ENCODE peak calls at places on chromosomes 16 and 17, in eight cellular contexts. O is pancreas; Z is CD8-positive, alpha-beta memory T cell; U is tibial nerve; X is upper lobe of right lung; C is BE2C; N is thoracic aorta; G is body of pancreas. W is an unnamed sample.

GRCh38 chr16:74773431-74774222 is 993 bp downstream of the FA2H start:
- DNase-seq in O (peak; percentile 22), Z (no peak), U (no peak), X (no peak), C (no peak), N (no peak), G (peak; percentile 25), W (no peak)

GRCh38 chr16:48231675-48232214 is 12.4 kb upstream of the LONP2 start:
- DNase-seq in O (no peak), Z (no peak), U (no peak), X (no peak), C (peak; percentile 39), N (no peak), G (no peak), W (peak; percentile 2)

GRCh38 chr17:7612294-7612640 is 2.4 kb downstream of the FXR2 start:
- DNase-seq in O (no peak), Z (no peak), U (no peak), X (no peak), C (no peak), N (no peak), G (no peak), W (no peak)

GRCh38 chr16:67477960-67478554 is 2.9 kb downstream of the ATP6V0D1 start:
- DNase-seq in O (peak; percentile 43), Z (no peak), U (no peak), X (no peak), C (no peak), N (no peak), G (no peak), W (no peak)

GRCh38 chr17:17511293-17511741 is 15.1 kb upstream of the RASD1 start:
- DNase-seq in O (no peak), Z (no peak), U (no peak), X (peak; percentile 54), C (no peak), N (no peak), G (no peak), W (no peak)

GRCh38 chr17:48725294-48726064 is 2.5 kb downstream of the PRAC2 start:
- DNase-seq in O (no peak), Z (no peak), U (no peak), X (no peak), C (no peak), N (no peak), G (no peak), W (peak; percentile 59)

GRCh38 chr16:58243528-58244004 is 45.7 kb upstream of the CSNK2A2 start:
- DNase-seq in O (peak; percentile 27), Z (no peak), U (no peak), X (no peak), C (no peak), N (no peak), G (peak; percentile 20), W (no peak)

GRCh38 chr17:6495450-6496115 is 51.3 kb downstream of the PIMREG start:
- DNase-seq in O (no peak), Z (no peak), U (no peak), X (peak; percentile 40), C (no peak), N (no peak), G (no peak), W (no peak)

GRCh38 chr16:26645629-26646028 is 421.1 kb upstream of the C16orf82 start:
- DNase-seq in O (peak; percentile 3), Z (peak; percentile 23), U (no peak), X (no peak), C (no peak), N (no peak), G (peak; percentile 16), W (peak; percentile 14)

GRCh38 chr16:23486480-23486879 is 23.8 kb downstream of the GGA2 start:
- DNase-seq in O (no peak), Z (no peak), U (no peak), X (no peak), C (no peak), N (no peak), G (no peak), W (no peak)

GRCh38 chr16:70391881-70392481 is 45.3 kb downstream of the DDX19A start:
- DNase-seq in O (no peak), Z (no peak), U (peak; percentile 51), X (no peak), C (peak; percentile 84), N (no peak), G (no peak), W (peak; percentile 72)

GRCh38 chr16:89815639-89816348 is 653 bp downstream of the FANCA start:
- DNase-seq in O (no peak), Z (no peak), U (no peak), X (no peak), C (peak; percentile 37), N (no peak), G (no peak), W (no peak)
- H3K4me3 ChIP-seq in O (peak overlapping the region; percentile 50), Z (no peak overlapping the region), U (peak overlapping the region; percentile 28), X (peak overlapping the region; percentile 75), C (peak overlapping the region; percentile 83), N (peak overlapping the region; percentile 90), G (no peak overlapping the region), W (peak overlapping the region; percentile 67)

GRCh38 chr17:36495076-36495578 is 8.6 kb downstream of the ZNHIT3 start:
- DNase-seq in O (no peak), Z (no peak), U (no peak), X (no peak), C (no peak), N (no peak), G (no peak), W (no peak)
- H3K27me3 ChIP-seq in O (no peaks in the 10 kb centered on the region), Z (no peaks in the 10 kb centered on the region), U (no peaks in the 10 kb centered on the region), X (no peaks in the 10 kb centered on the region), C (no peaks in the 10 kb centered on the region), N (no peaks in the 10 kb centered on the region), G (no peaks in the 10 kb centered on the region), W (no peaks in the 10 kb centered on the region)

GRCh38 chr17:1853698-1854097 is 23.9 kb downstream of the RPA1 start:
- DNase-seq in O (no peak), Z (no peak), U (no peak), X (no peak), C (no peak), N (no peak), G (no peak), W (no peak)
- H3K36me3 ChIP-seq in O (peaks cover 21% of the 10 kb centered on the region), Z (peaks cover 27% of the 10 kb centered on the region), U (peaks cover 55% of the 10 kb centered on the region), X (peaks cover 59% of the 10 kb centered on the region), C (no peaks in the 10 kb centered on the region), N (peaks cover 5% of the 10 kb centered on the region), G (no peaks in the 10 kb centered on the region), W (peaks cover 22% of the 10 kb centered on the region)

GRCh38 chr17:14019186-14019956 is 49.9 kb upstream of the COX10 start:
- DNase-seq in O (no peak), Z (no peak), U (no peak), X (no peak), C (no peak), N (no peak), G (no peak), W (peak; percentile 57)

GRCh38 chr17:14016858-14017257 is 52.4 kb upstream of the COX10 start:
- DNase-seq in O (no peak), Z (no peak), U (no peak), X (no peak), C (no peak), N (no peak), G (no peak), W (no peak)

GRCh38 chr17:14014647-14015046 is 54.7 kb upstream of the COX10 start:
- DNase-seq in O (no peak), Z (no peak), U (no peak), X (no peak), C (no peak), N (no peak), G (no peak), W (peak; percentile 52)

GRCh38 chr17:14011740-14012405 is 57.4 kb upstream of the COX10 start:
- DNase-seq in O (peak; percentile 36), Z (no peak), U (no peak), X (no peak), C (no peak), N (no peak), G (no peak), W (peak; percentile 37)

DNA sequence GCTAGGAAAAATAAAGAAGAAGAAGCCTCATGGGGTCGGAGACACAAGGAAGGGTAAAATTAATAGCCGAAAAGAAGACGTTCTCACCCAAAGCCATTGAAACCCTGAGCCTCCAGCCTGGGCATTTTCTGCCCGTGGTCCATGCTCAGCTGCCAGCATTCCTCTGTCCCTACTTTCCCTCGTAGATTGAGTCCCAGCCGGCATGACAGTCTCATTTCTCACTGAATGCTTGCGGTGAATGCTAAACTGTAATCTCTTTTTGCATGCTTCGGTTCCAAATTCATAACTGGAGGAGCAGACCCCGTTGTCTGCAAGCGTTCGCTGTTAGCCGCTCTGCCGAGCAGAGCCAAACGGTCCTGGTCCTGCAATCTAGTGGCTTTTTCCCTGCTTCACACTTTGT is 54.0 kb upstream of the COX10 start:
- DNase-seq in O (no peak), Z (no peak), U (no peak), X (no peak), C (no peak), N (no peak), G (no peak), W (no peak)
- H3K4me3 ChIP-seq in O (no peak overlapping the region), Z (no peak overlapping the region), U (no peak overlapping the region), X (no peak overlapping the region), C (no peak overlapping the region), N (peak overlapping the region; percentile 58), G (no peak overlapping the region), W (no peak overlapping the region)

DNA sequence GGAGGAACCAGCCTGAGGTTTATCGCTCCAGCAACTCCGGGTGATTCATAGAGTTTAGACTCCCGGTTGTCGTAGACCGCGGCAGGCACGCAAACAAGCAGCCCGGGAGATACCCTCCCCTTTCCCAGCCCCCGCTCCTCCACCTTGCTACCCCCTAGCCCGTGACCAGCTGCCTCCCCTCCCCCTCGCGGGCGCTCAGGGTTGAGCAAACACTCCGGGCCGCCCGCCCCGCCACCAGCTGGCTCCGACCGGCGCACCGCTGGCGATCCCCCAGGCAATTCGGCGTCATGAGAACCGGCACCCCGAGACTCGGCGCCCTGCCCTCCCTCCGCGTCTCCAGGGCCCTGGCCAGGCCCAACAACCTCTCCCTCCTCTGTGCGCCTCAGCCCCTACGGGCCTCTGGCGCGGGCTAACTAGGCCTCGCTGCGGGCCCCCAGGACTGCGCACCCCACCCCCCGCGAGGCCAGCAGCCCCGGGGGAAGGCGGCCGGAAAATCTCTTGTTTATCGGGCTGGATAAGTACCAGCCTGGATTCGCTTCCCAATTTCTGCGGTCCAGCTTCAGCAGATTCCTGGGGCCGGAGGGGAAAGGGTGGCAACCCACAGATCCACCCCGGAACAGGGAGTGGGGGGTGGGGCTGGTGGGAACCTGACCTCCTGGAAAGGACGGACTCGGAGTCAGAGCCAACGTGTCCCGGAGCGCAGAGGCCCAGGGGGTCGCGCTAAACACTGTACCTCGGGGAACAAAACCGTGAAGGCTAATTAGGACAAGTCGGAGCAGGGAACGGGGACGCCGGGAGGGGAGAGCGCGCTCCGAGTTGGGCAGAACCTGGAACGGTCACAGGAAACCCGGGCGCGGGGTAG is 951 bp upstream of the GPRC5C start:
- DNase-seq in O (peak; percentile 94), Z (no peak), U (peak; percentile 47), X (peak; percentile 96), C (peak; percentile 47), N (peak; percentile 81), G (peak; percentile 93), W (peak; percentile 89)
- H3K27me3 ChIP-seq in O (no peaks in the 10 kb centered on the region), Z (peaks cover 13% of the 10 kb centered on the region), U (no peaks in the 10 kb centered on the region), X (peaks cover 23% of the 10 kb centered on the region), C (peaks cover 47% of the 10 kb centered on the region), N (no peaks in the 10 kb centered on the region), G (no peaks in the 10 kb centered on the region), W (no peaks in the 10 kb centered on the region)

GRCh38 chr17:1434150-1434549 is 21.9 kb downstream of the CRK start:
- DNase-seq in O (no peak), Z (no peak), U (no peak), X (no peak), C (no peak), N (no peak), G (no peak), W (no peak)
- H3K36me3 ChIP-seq in O (peaks cover 11% of the 10 kb centered on the region), Z (peaks cover 17% of the 10 kb centered on the region), U (peaks cover 56% of the 10 kb centered on the region), X (peaks cover 46% of the 10 kb centered on the region), C (peaks cover 2% of the 10 kb centered on the region), N (peaks cover 24% of the 10 kb centered on the region), G (no peaks in the 10 kb centered on the region), W (peaks cover 27% of the 10 kb centered on the region)

W was measured in MG63.